ENCODE peak calls at places on chromosomes 16 and 17, in seven cellular contexts. W is HCT116, R is hepatocyte, Y is GM23248, T is MM.1S, A is neural progenitor cell, J is PC-3. E is an unnamed sample.

GRCh38 chr17:75652934-75653549 is 13.9 kb downstream of the RECQL5 start:
- DNase-seq in W (no peak), R (peak; percentile 67), Y (peak; percentile 54), T (peak; percentile 45), A (peak; percentile 74), J (peak; percentile 55), E (peak; percentile 75)

GRCh38 chr17:10614536-10615155 is 42.5 kb downstream of the MYH3 start:
- DNase-seq in W (peak; percentile 42), R (peak; percentile 77), Y (peak; percentile 74), T (peak; percentile 33), A (peak; percentile 81), J (peak; percentile 61), E (peak; percentile 54)

GRCh38 chr16:16014329-16015224 is 65.2 kb downstream of the ABCC1 start:
- DNase-seq in W (no peak), R (peak; percentile 33), Y (peak; percentile 42), T (no peak), A (no peak), J (peak; percentile 88), E (no peak)

GRCh38 chr16:88737298-88738166 is 31.2 kb downstream of the CTU2 start:
- DNase-seq in W (peak; percentile 48), R (peak; percentile 75), Y (peak; percentile 80), T (peak; percentile 64), A (peak; percentile 81), J (peak; percentile 68), E (peak; percentile 82)

GRCh38 chr16:81251871-81252270 is 13.4 kb downstream of the BCO1 start:
- DNase-seq in W (no peak), R (peak; percentile 70), Y (peak; percentile 10), T (no peak), A (no peak), J (no peak), E (no peak)

GRCh38 chr17:12964162-12964561 is 53.7 kb downstream of the ELAC2 start:
- DNase-seq in W (no peak), R (no peak), Y (no peak), T (no peak), A (no peak), J (no peak), E (no peak)

GRCh38 chr17:78617371-78618061 is 40.3 kb upstream of the DNAH17 start:
- DNase-seq in W (no peak), R (no peak), Y (no peak), T (no peak), A (no peak), J (no peak), E (no peak)

GRCh38 chr16:81482329-81483063 is 37.9 kb downstream of the CMIP start:
- DNase-seq in W (no peak), R (no peak), Y (no peak), T (no peak), A (no peak), J (no peak), E (no peak)

GRCh38 chr17:61678339-61678738 is 87.3 kb upstream of the NACA2 start:
- DNase-seq in W (no peak), R (no peak), Y (no peak), T (no peak), A (no peak), J (no peak), E (no peak)

GRCh38 chr16:84423416-84423837 is 55.1 kb downstream of the ATP2C2 start:
- DNase-seq in W (peak; percentile 80), R (no peak), Y (peak; percentile 53), T (peak; percentile 31), A (no peak), J (peak; percentile 15), E (peak; percentile 82)
- TF ChIP-seq EZH2phosphoT487 in W (no peak), R (no peak), Y (no peak), T (no peak), A (no peak), J (no peak), E (no peak)

DNA sequence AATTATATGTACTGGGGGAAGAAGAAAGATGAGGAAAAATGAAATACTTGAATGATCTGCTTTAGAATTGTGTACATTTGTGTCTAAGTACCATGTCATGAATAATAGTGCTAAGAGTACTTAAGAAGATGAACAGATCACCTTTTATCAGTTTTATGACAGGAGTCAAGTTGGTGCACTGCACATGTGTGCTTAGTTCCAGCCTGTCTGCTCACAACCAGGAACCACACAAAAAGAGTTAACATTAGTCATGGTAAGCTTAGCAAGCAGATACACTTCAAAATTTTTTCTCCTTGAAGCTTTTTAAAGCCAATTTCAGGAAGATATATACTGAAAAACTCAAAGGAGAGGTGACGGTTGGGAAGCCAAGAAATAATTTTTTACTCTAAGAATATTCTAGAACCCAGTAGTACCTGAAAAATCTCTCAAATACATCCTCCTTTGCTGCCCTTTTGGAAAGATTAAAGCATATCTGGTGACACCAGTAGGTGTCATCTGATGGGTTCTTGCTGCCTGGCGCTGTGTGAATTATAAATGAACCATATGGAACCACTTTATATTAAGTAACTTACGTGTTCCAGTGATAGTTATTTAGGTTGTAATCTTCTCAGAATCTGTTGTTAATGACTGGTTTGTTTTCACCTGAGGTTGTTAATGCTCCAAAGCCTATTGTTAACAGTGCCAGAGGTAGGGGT is 93.4 kb downstream of the MSI2 start:
- DNase-seq in W (no peak), R (no peak), Y (no peak), T (no peak), A (no peak), J (no peak), E (no peak)
- H3K79me2 ChIP-seq in W (peaks cover 6% of the 10 kb centered on the region), R (peaks cover 77% of the 10 kb centered on the region), Y (no peaks in the 10 kb centered on the region), T (peaks cover 87% of the 10 kb centered on the region), A (peaks cover 98% of the 10 kb centered on the region), J (no peaks in the 10 kb centered on the region), E (peaks cover 13% of the 10 kb centered on the region)

DNA sequence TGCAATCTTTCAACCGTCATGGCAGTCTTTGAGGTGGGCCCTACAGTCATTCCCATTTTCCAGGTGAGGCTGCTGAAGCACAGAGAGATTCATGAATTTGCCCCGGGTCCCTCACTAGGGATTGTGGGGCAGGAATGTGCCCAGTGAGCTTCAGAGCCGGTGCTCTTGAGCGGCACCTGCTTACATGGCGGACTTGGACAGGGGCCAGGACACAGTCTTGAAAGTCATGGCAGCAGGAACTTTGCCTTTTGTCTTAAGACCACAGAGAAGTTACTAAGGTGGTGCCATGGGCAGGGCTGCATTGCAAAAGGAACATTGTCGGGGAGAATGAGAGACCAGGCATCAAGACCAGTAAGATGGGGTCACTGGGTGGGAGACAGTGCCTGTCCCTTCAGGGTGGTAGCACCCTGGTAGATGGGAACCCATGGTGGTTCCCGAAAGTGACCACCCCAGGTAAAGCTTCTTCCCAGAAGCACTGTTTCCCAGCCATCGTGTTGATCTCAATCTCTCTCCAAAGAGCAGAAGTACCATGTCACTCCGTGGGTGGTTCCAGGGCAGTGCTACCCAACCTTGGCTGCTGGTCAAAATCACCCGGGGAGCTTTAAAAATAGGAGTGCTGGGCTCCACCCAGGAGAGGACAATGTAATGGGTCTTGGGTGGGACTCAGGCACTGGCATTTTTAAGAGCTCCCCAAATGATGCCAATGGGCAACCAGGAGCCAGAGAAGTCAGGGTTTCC is 363.6 kb downstream of the FOXL1 start:
- DNase-seq in W (no peak), R (no peak), Y (no peak), T (no peak), A (no peak), J (no peak), E (no peak)
- TF ChIP-seq EZH2phosphoT487 in W (no peak), R (no peak), Y (no peak), T (no peak), A (no peak), J (no peak), E (no peak)

DNA sequence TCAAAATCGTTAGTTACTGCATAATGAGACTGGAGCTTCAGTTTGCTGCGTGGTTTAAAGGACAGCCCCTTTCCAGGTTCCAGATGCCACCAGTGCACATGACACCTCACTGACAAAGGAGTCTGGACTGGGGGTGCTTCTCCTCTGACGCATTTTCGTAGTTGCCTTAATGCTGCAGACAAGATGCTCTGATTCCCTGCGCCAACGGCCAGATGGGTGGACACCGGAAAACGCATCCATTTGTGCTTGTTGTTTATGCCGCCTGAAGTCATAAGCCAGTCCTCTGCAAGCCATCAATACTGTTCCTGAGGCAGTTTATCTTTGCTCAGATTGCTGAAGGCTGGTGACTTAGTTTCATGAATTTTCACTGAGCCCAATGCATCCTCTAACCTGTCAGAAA is 16.0 kb downstream of the FBXO31 start:
- DNase-seq in W (no peak), R (no peak), Y (no peak), T (no peak), A (peak; percentile 1), J (no peak), E (no peak)
- H3K79me2 ChIP-seq in W (peaks cover 96% of the 10 kb centered on the region), R (peaks cover 83% of the 10 kb centered on the region), Y (peaks cover 100% of the 10 kb centered on the region), T (peaks cover 28% of the 10 kb centered on the region), A (peaks cover 38% of the 10 kb centered on the region), J (peaks cover 53% of the 10 kb centered on the region), E (peaks cover 16% of the 10 kb centered on the region)

E was measured in OCI-LY7.